ENCODE peak calls at places on chromosomes 16 and 17, in six cellular contexts. M is stimulated activated CD4-positive, alpha-beta T cell treated with anti-CD3 and anti-CD28 coated beads, Interleukin-1b, Interleukin-23, amount 100 ng/mL, for 1 hour; U is left kidney; L is adrenal gland; N is kidney glomerular epithelial cell; C is aorta. Z is an unnamed sample.
A peak's percentile ranks its signal among the peaks of the same experiment; 100 is the strongest.

GRCh38 chr16:68802190-68802589 is 41.1 kb upstream of the TANGO6 start:
- DNase-seq in M (no peak), U (no peak), L (no peak), N (no peak), C (no peak), Z (no peak)

GRCh38 chr16:47965439-47965838 is 190.4 kb downstream of the ABCC12 start:
- DNase-seq in M (no peak), U (peak; percentile 8), L (no peak), N (no peak), C (no peak), Z (peak; percentile 56)

GRCh38 chr17:48756816-48757215 is 28.3 kb upstream of the HOXB13 start:
- DNase-seq in M (no peak), U (no peak), L (no peak), N (no peak), C (no peak), Z (no peak)

GRCh38 chr16:12819126-12820117 is 15.7 kb upstream of the CPPED1 start:
- DNase-seq in M (peak; percentile 55), U (peak; percentile 82), L (peak; percentile 84), N (peak; percentile 23), C (peak; percentile 72), Z (peak; percentile 73)

GRCh38 chr17:50768348-50768761 is 1.0 kb upstream of the ANKRD40CL start:
- DNase-seq in M (no peak), U (no peak), L (peak; percentile 34), N (no peak), C (no peak), Z (no peak)

GRCh38 chr17:40371261-40371929 is 6.9 kb upstream of the GJD3 start:
- DNase-seq in M (no peak), U (no peak), L (peak; percentile 45), N (no peak), C (no peak), Z (peak; percentile 46)

GRCh38 chr16:31157136-31157535 is 7.3 kb upstream of the PRSS36 start:
- DNase-seq in M (no peak), U (no peak), L (no peak), N (no peak), C (peak; percentile 75), Z (no peak)

GRCh38 chr16:8998114-8998513 is 34.4 kb upstream of the USP7 start:
- DNase-seq in M (no peak), U (no peak), L (peak; percentile 57), N (no peak), C (no peak), Z (no peak)

GRCh38 chr16:80954985-80955384 is 51.7 kb downstream of the CMC2 start:
- DNase-seq in M (no peak), U (no peak), L (no peak), N (no peak), C (no peak), Z (no peak)

GRCh38 chr17:76271669-76272540 is 6.8 kb downstream of the UBALD2 start:
- DNase-seq in M (no peak), U (peak; percentile 90), L (no peak), N (no peak), C (no peak), Z (peak; percentile 71)

GRCh38 chr16:80883159-80883642 is 78.8 kb upstream of the CDYL2 start:
- DNase-seq in M (no peak), U (no peak), L (no peak), N (no peak), C (no peak), Z (no peak)

GRCh38 chr16:85513649-85514048 is 99.5 kb upstream of the GSE1 start:
- DNase-seq in M (no peak), U (no peak), L (no peak), N (no peak), C (no peak), Z (no peak)

GRCh38 chr17:14299261-14300093 is 1.4 kb upstream of the HS3ST3B1 start:
- DNase-seq in M (no peak), U (peak; percentile 70), L (peak; percentile 71), N (no peak), C (no peak), Z (peak; percentile 89)

GRCh38 chr17:1058423-1059130 is 61.6 kb downstream of the TIMM22 start:
- DNase-seq in M (no peak), U (no peak), L (peak; percentile 74), N (peak; percentile 29), C (no peak), Z (peak; percentile 88)

GRCh38 chr16:56864910-56865309 is at the start of gene SLC12A3:
- DNase-seq in M (no peak), U (peak; percentile 14), L (no peak), N (no peak), C (no peak), Z (peak; percentile 65)

Z was measured in islet precursor cell.